ENCODE peak calls at places on chromosomes 2 and 18, in five cellular contexts. V is stimulated activated CD4-positive, alpha-beta T cell treated with anti-CD3 and anti-CD28 coated beads, Interleukin-4, amount 100 ng/mL, for 24 hours; Q is heart right ventricle; I is NCI-H226; L is heart left ventricle. O is an unnamed sample.

GRCh38 chr2:99404800-99405669 is 67.8 kb downstream of the EIF5B start:
- DNase-seq in V (no peak), Q (no peak), I (no peak), L (no peak), O (no peak)

GRCh38 chr2:101809656-101810055 is 112.1 kb downstream of the MAP4K4 start:
- DNase-seq in V (no peak), Q (no peak), I (no peak), L (no peak), O (no peak)

GRCh38 chr2:227789803-227790202 is 23.8 kb upstream of the CCL20 start:
- DNase-seq in V (no peak), Q (no peak), I (no peak), L (no peak), O (no peak)

GRCh38 chr18:69830189-69830588 is 117.5 kb downstream of the CD226 start:
- DNase-seq in V (no peak), Q (no peak), I (no peak), L (no peak), O (no peak)

GRCh38 chr18:7207366-7207765 is 23.5 kb upstream of the LRRC30 start:
- DNase-seq in V (no peak), Q (no peak), I (no peak), L (no peak), O (no peak)

GRCh38 chr2:175036582-175037018 is 31.4 kb upstream of the CHN1 start:
- DNase-seq in V (no peak), Q (no peak), I (no peak), L (no peak), O (peak)

GRCh38 chr2:175871331-175871730 is 130.7 kb downstream of the LNPK start:
- DNase-seq in V (no peak), Q (no peak), I (no peak), L (no peak), O (no peak)

GRCh38 chr2:150889141-150889540 is 372.5 kb downstream of the RBM43 start:
- DNase-seq in V (no peak), Q (no peak), I (peak), L (no peak), O (no peak)

GRCh38 chr2:17309741-17310339 is 208.4 kb downstream of the RAD51AP2 start:
- DNase-seq in V (no peak), Q (peak), I (peak), L (no peak), O (peak)

GRCh38 chr18:3903341-3903740 is 453.4 kb downstream of the TGIF1 start:
- DNase-seq in V (no peak), Q (no peak), I (peak), L (no peak), O (no peak)

GRCh38 chr2:112183327-112184025 is 45.3 kb downstream of the FBLN7 start:
- DNase-seq in V (no peak), Q (no peak), I (peak), L (no peak), O (no peak)

GRCh38 chr2:66301767-66302140 is 133.2 kb upstream of the MEIS1 start:
- DNase-seq in V (no peak), Q (no peak), I (no peak), L (no peak), O (no peak)

GRCh38 chr2:216807861-216808272 is 52.0 kb downstream of the TNP1 start:
- DNase-seq in V (no peak), Q (peak), I (no peak), L (no peak), O (no peak)

GRCh38 chr18:11947214-11948119 is 33.8 kb upstream of the IMPA2 start:
- DNase-seq in V (peak), Q (peak), I (peak), L (peak), O (peak)

GRCh38 chr2:238235331-238235732 is 4.5 kb downstream of the HES6 start:
- DNase-seq in V (no peak), Q (no peak), I (peak), L (no peak), O (peak)

GRCh38 chr2:11012131-11012693 is 100.5 kb downstream of the KCNF1 start:
- DNase-seq in V (no peak), Q (no peak), I (no peak), L (no peak), O (no peak)